ENCODE peak calls at places on chromosomes 5 and 9, in four cellular contexts. One of them, this sample, is unnamed.
A peak's percentile ranks its signal among the peaks of the same experiment; 100 is the strongest.

GRCh38 chr9:105083246-105083645 is 155.3 kb upstream of the ABCA1 start:
- DNase-seq in kidney: no peak
- DNase-seq in uterus: no peak
- DNase-seq in esophagus squamous epithelium: no peak
- DNase-seq in this sample: no peak

GRCh38 chr5:2549354-2549753 is 202.1 kb downstream of the IRX2 start:
- DNase-seq in kidney: no peak
- DNase-seq in uterus: no peak
- DNase-seq in esophagus squamous epithelium: no peak
- DNase-seq in this sample: no peak

GRCh38 chr5:139461698-139462097 is 845 bp downstream of the ECSCR start:
- DNase-seq in kidney: no peak
- DNase-seq in uterus: peak; percentile 48
- DNase-seq in esophagus squamous epithelium: no peak
- DNase-seq in this sample: no peak

GRCh38 chr5:180852510-180852909 is 8.6 kb downstream of the ZFP62 start:
- DNase-seq in kidney: no peak
- DNase-seq in uterus: no peak
- DNase-seq in esophagus squamous epithelium: no peak
- DNase-seq in this sample: no peak

GRCh38 chr5:63125862-63126261 is 547.2 kb downstream of the LRRC70 start:
- DNase-seq in kidney: no peak
- DNase-seq in uterus: no peak
- DNase-seq in esophagus squamous epithelium: no peak
- DNase-seq in this sample: no peak

GRCh38 chr9:64015136-64015535 is 1269.9 kb downstream of the FOXD4L5 start:
- DNase-seq in kidney: no peak
- DNase-seq in uterus: no peak
- DNase-seq in esophagus squamous epithelium: no peak
- DNase-seq in this sample: no peak

GRCh38 chr9:89381308-89381609 is 63.0 kb downstream of the SECISBP2 start:
- DNase-seq in kidney: no peak
- DNase-seq in uterus: no peak
- DNase-seq in esophagus squamous epithelium: no peak
- DNase-seq in this sample: no peak

GRCh38 chr5:150774145-150774544 is 4.4 kb upstream of the SMIM3 start:
- DNase-seq in kidney: no peak
- DNase-seq in uterus: no peak
- DNase-seq in esophagus squamous epithelium: no peak
- DNase-seq in this sample: no peak

GRCh38 chr5:14669975-14670374 is 5.5 kb downstream of the OTULIN start:
- DNase-seq in kidney: no peak
- DNase-seq in uterus: no peak
- DNase-seq in esophagus squamous epithelium: no peak
- DNase-seq in this sample: no peak

GRCh38 chr9:127968717-127969383 is 11.9 kb downstream of the EEIG1 start:
- DNase-seq in kidney: peak; percentile 86
- DNase-seq in uterus: peak; percentile 86
- DNase-seq in esophagus squamous epithelium: no peak
- DNase-seq in this sample: no peak

GRCh38 chr5:40378431-40379175 is 301.1 kb upstream of the PTGER4 start:
- DNase-seq in kidney: no peak
- DNase-seq in uterus: no peak
- DNase-seq in esophagus squamous epithelium: no peak
- DNase-seq in this sample: no peak

GRCh38 chr5:54520438-54520846 is 2.9 kb downstream of the SNX18 start:
- DNase-seq in kidney: peak; percentile 70
- DNase-seq in uterus: peak; percentile 28
- DNase-seq in esophagus squamous epithelium: no peak
- DNase-seq in this sample: no peak

GRCh38 chr9:32486839-32487562 is 39.0 kb downstream of the RIGI start:
- DNase-seq in kidney: no peak
- DNase-seq in uterus: no peak
- DNase-seq in esophagus squamous epithelium: no peak
- DNase-seq in this sample: no peak

GRCh38 chr9:137113385-137114159 is 961 bp downstream of the DPP7 start:
- DNase-seq in kidney: peak; percentile 78
- DNase-seq in uterus: no peak
- DNase-seq in esophagus squamous epithelium: no peak
- DNase-seq in this sample: peak; percentile 68

GRCh38 chr5:68894673-68895072 is 199.1 kb upstream of the SLC30A5 start:
- DNase-seq in kidney: no peak
- DNase-seq in uterus: no peak
- DNase-seq in esophagus squamous epithelium: no peak
- DNase-seq in this sample: no peak

GRCh38 chr9:131673531-131673930 is 66.3 kb downstream of the RAPGEF1 start:
- DNase-seq in kidney: no peak
- DNase-seq in uterus: no peak
- DNase-seq in esophagus squamous epithelium: no peak
- DNase-seq in this sample: no peak
- H3K4me1 ChIP-seq in kidney: peaks cover 78% of the 10 kb centered on the region
- H3K4me1 ChIP-seq in uterus: peaks cover 38% of the 10 kb centered on the region
- H3K4me1 ChIP-seq in esophagus squamous epithelium: peaks cover 100% of the 10 kb centered on the region
- H3K4me1 ChIP-seq in this sample: peaks cover 91% of the 10 kb centered on the region

GRCh38 chr9:93107151-93107824 is 11.3 kb downstream of the CARD19 start:
- DNase-seq in kidney: peak; percentile 55
- DNase-seq in uterus: peak; percentile 10
- DNase-seq in esophagus squamous epithelium: no peak
- DNase-seq in this sample: peak; percentile 60
- H3K4me1 ChIP-seq in kidney: peaks cover 2% of the 10 kb centered on the region
- H3K4me1 ChIP-seq in uterus: no peaks in the 10 kb centered on the region
- H3K4me1 ChIP-seq in esophagus squamous epithelium: peaks cover 14% of the 10 kb centered on the region
- H3K4me1 ChIP-seq in this sample: no peaks in the 10 kb centered on the region

DNA sequence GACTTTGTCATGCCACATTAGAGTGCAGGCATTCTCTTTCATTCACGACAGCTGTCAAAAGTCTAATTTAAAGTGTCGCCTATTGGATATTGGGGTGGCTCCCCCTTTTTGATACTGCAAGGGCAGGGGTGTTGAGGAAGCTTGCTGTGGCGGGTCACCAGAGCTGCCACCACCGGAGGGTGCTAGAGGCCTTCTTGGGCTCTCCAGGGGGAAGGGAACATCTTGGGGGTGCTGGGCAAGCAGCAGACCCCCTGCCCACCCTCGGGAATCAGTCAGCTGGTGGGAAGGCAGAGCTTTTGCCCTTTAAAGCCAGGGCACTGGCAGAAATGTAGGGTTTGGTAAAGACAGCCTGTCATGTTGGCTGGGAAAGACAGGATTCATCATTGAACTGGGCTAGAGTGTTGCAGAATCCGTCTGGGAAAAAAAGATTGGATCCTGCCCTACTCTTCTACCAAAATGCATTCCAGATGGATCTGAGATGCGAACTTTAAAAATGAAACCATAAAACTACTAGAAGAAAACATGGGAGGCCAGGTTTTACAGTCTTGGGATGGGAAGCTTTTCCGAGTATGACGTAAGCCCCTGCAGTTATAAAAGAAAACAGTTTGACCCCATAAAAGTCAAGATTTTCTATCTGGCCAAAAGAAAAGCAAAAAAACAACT is 22.3 kb downstream of the COL5A1 start:
- DNase-seq in kidney: peak; percentile 47
- DNase-seq in uterus: no peak
- DNase-seq in esophagus squamous epithelium: no peak
- DNase-seq in this sample: peak; percentile 40
- H3K4me1 ChIP-seq in kidney: peaks cover 3% of the 10 kb centered on the region
- H3K4me1 ChIP-seq in uterus: peaks cover 32% of the 10 kb centered on the region
- H3K4me1 ChIP-seq in esophagus squamous epithelium: peaks cover 44% of the 10 kb centered on the region
- H3K4me1 ChIP-seq in this sample: peaks cover 11% of the 10 kb centered on the region

DNA sequence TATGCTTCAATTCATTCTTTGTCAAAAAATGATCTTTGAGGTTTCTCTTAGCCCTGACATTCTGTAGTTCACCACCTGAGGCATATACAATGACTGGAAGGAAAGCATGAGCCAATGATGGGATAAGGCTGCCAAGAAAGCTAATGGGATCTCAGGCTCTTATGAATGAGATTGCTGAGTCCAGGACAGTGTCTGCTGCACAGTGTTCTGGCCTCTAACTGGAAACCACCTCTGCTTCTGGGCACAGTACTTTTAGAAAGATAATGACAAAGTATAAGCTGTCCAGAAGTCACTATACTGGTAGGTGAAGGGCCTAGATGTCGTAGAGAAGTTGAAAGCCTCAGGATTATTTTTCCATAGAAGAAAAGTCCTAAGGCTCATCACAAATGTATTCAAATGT is 69.1 kb upstream of the PAPPA start:
- DNase-seq in kidney: no peak
- DNase-seq in uterus: no peak
- DNase-seq in esophagus squamous epithelium: no peak
- DNase-seq in this sample: no peak
- H3K4me1 ChIP-seq in kidney: no peaks in the 10 kb centered on the region
- H3K4me1 ChIP-seq in uterus: no peaks in the 10 kb centered on the region
- H3K4me1 ChIP-seq in esophagus squamous epithelium: peaks cover 14% of the 10 kb centered on the region
- H3K4me1 ChIP-seq in this sample: peaks cover 13% of the 10 kb centered on the region

This sample was measured in upper lobe of right lung.